ENCODE peak calls at places on chromosomes 4 and X, in five cellular contexts. One of them, this sample, is unnamed.

GRCh38 chr4:156388826-156389225 is 435.2 kb upstream of the CTSO start:
- DNase-seq in adrenal gland: no peak
- DNase-seq in GM23338: no peak
- DNase-seq in bronchial epithelial cell: no peak
- DNase-seq in NB4: no peak
- DNase-seq in this sample: no peak

GRCh38 chr4:153142700-153143438 is 61.4 kb upstream of the TRIM2 start:
- DNase-seq in adrenal gland: peak
- DNase-seq in GM23338: peak
- DNase-seq in bronchial epithelial cell: peak
- DNase-seq in NB4: peak
- DNase-seq in this sample: no peak

GRCh38 chr4:8030121-8030781 is 90.6 kb upstream of the AFAP1 start:
- DNase-seq in adrenal gland: no peak
- DNase-seq in GM23338: no peak
- DNase-seq in bronchial epithelial cell: peak
- DNase-seq in NB4: no peak
- DNase-seq in this sample: no peak

GRCh38 chr4:111812760-111813159 is 332.5 kb upstream of the FAM241A start:
- DNase-seq in adrenal gland: no peak
- DNase-seq in GM23338: no peak
- DNase-seq in bronchial epithelial cell: no peak
- DNase-seq in NB4: no peak
- DNase-seq in this sample: no peak

GRCh38 chrX:138925330-138925729 is 213.8 kb upstream of the FGF13 start:
- DNase-seq in adrenal gland: peak
- DNase-seq in GM23338: no peak
- DNase-seq in bronchial epithelial cell: peak
- DNase-seq in NB4: peak
- DNase-seq in this sample: no peak

GRCh38 chr4:123209436-123209835 is 187.2 kb upstream of the SPRY1 start:
- DNase-seq in adrenal gland: no peak
- DNase-seq in GM23338: no peak
- DNase-seq in bronchial epithelial cell: no peak
- DNase-seq in NB4: no peak
- DNase-seq in this sample: no peak

GRCh38 chr4:167034983-167035382 is 199.3 kb downstream of the SPOCK3 start:
- DNase-seq in adrenal gland: no peak
- DNase-seq in GM23338: no peak
- DNase-seq in bronchial epithelial cell: no peak
- DNase-seq in NB4: no peak
- DNase-seq in this sample: no peak

GRCh38 chrX:147738260-147738659 is 173.5 kb upstream of the FMR1 start:
- DNase-seq in adrenal gland: no peak
- DNase-seq in GM23338: no peak
- DNase-seq in bronchial epithelial cell: no peak
- DNase-seq in NB4: peak
- DNase-seq in this sample: no peak

GRCh38 chr4:3285558-3286334 is 7.1 kb upstream of the RGS12 start:
- DNase-seq in adrenal gland: no peak
- DNase-seq in GM23338: no peak
- DNase-seq in bronchial epithelial cell: no peak
- DNase-seq in NB4: peak
- DNase-seq in this sample: peak

GRCh38 chr4:86934772-86935498 is at the start of gene AFF1:
- DNase-seq in adrenal gland: peak
- DNase-seq in GM23338: peak
- DNase-seq in bronchial epithelial cell: peak
- DNase-seq in NB4: peak
- DNase-seq in this sample: peak
- TF ChIP-seq CTCF in adrenal gland: peak
- TF ChIP-seq CTCF in GM23338: peak
- TF ChIP-seq CTCF in bronchial epithelial cell: peak
- TF ChIP-seq CTCF in NB4: peak
- TF ChIP-seq CTCF in this sample: no peak

GRCh38 chr4:184287697-184288255 is 70.1 kb upstream of the ENPP6 start:
- DNase-seq in adrenal gland: no peak
- DNase-seq in GM23338: peak
- DNase-seq in bronchial epithelial cell: peak
- DNase-seq in NB4: no peak
- DNase-seq in this sample: no peak
- TF ChIP-seq CTCF in adrenal gland: peak
- TF ChIP-seq CTCF in GM23338: peak
- TF ChIP-seq CTCF in bronchial epithelial cell: peak
- TF ChIP-seq CTCF in NB4: no peak
- TF ChIP-seq CTCF in this sample: no peak

GRCh38 chr4:90543419-90544170 is 416.4 kb downstream of the CCSER1 start:
- DNase-seq in adrenal gland: no peak
- DNase-seq in GM23338: no peak
- DNase-seq in bronchial epithelial cell: no peak
- DNase-seq in NB4: no peak
- DNase-seq in this sample: no peak

GRCh38 chr4:90540536-90540935 is 413.3 kb downstream of the CCSER1 start:
- DNase-seq in adrenal gland: no peak
- DNase-seq in GM23338: no peak
- DNase-seq in bronchial epithelial cell: no peak
- DNase-seq in NB4: no peak
- DNase-seq in this sample: no peak

GRCh38 chr4:90542216-90542615 is 415.0 kb downstream of the CCSER1 start:
- DNase-seq in adrenal gland: no peak
- DNase-seq in GM23338: no peak
- DNase-seq in bronchial epithelial cell: no peak
- DNase-seq in NB4: no peak
- DNase-seq in this sample: no peak

GRCh38 chr4:90546114-90546513 is 418.9 kb downstream of the CCSER1 start:
- DNase-seq in adrenal gland: no peak
- DNase-seq in GM23338: no peak
- DNase-seq in bronchial epithelial cell: peak
- DNase-seq in NB4: no peak
- DNase-seq in this sample: no peak

DNA sequence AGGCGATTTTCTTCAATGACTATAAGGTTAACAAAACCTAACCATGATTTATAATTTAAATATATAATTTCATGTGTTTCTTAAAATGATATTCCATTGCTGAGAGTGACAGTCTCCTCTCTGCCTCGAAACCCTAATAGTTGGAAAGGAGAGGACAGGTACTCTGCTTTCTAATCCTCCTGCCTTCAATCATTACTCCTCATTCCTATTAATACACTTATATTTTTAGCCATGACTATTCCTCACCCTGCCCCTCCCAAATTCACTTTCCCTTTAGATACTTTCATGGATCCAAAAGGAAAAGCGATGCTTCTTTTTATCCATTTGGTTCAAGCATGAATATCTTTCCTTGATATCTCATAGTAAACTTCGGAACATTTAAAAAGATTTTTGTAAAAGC is 418.2 kb downstream of the CCSER1 start:
- DNase-seq in adrenal gland: no peak
- DNase-seq in GM23338: no peak
- DNase-seq in bronchial epithelial cell: no peak
- DNase-seq in NB4: no peak
- DNase-seq in this sample: no peak
- TF ChIP-seq CTCF in adrenal gland: no peak
- TF ChIP-seq CTCF in GM23338: no peak
- TF ChIP-seq CTCF in bronchial epithelial cell: no peak
- TF ChIP-seq CTCF in NB4: no peak
- TF ChIP-seq CTCF in this sample: no peak

GRCh38 chr4:146087856-146088255 is 87.7 kb upstream of the LSM6 start:
- DNase-seq in adrenal gland: no peak
- DNase-seq in GM23338: no peak
- DNase-seq in bronchial epithelial cell: no peak
- DNase-seq in NB4: no peak
- DNase-seq in this sample: no peak
- TF ChIP-seq CTCF in adrenal gland: no peak
- TF ChIP-seq CTCF in GM23338: no peak
- TF ChIP-seq CTCF in bronchial epithelial cell: no peak
- TF ChIP-seq CTCF in NB4: no peak
- TF ChIP-seq CTCF in this sample: no peak